ENCODE peak calls at places on chromosomes 13 and 19, in four cellular contexts. A is K562, Y is GM12878, I is tibial nerve. D is an unnamed sample.
A peak's percentile ranks its signal among the peaks of the same experiment; 100 is the strongest.

GRCh38 chr19:21439372-21439771 is 42.4 kb downstream of the ZNF493 start:
- DNase-seq in A (no peak), Y (no peak), I (no peak), D (peak; percentile 39)

GRCh38 chr13:29543230-29544215 is 52.0 kb downstream of the SLC7A1 start:
- DNase-seq in A (peak; percentile 24), Y (peak; percentile 44), I (no peak), D (no peak)

GRCh38 chr13:37107868-37108267 is 2.4 kb upstream of the CSNK1A1L start:
- DNase-seq in A (no peak), Y (no peak), I (no peak), D (no peak)

GRCh38 chr13:111394211-111394922 is 73.9 kb downstream of the TEX29 start:
- DNase-seq in A (no peak), Y (no peak), I (no peak), D (no peak)

GRCh38 chr13:64272681-64273080 is 2857.0 kb upstream of the PCDH20 start:
- DNase-seq in A (no peak), Y (no peak), I (no peak), D (no peak)

GRCh38 chr19:10510301-10510802 is 6.9 kb downstream of the S1PR5 start:
- DNase-seq in A (peak; percentile 59), Y (no peak), I (no peak), D (no peak)

GRCh38 chr19:41031926-41032325 is 40.8 kb downstream of the CYP2B6 start:
- DNase-seq in A (no peak), Y (no peak), I (no peak), D (no peak)

GRCh38 chr13:108342369-108343289 is 73.1 kb downstream of the TNFSF13B start:
- DNase-seq in A (peak; percentile 43), Y (peak; percentile 3), I (no peak), D (no peak)

GRCh38 chr19:6464070-6464873 is at the start of gene CRB3:
- DNase-seq in A (no peak), Y (no peak), I (no peak), D (no peak)

GRCh38 chr13:97810152-97810551 is 143.3 kb upstream of the IPO5 start:
- DNase-seq in A (no peak), Y (no peak), I (peak; percentile 11), D (no peak)

GRCh38 chr13:42275506-42275905 is 3.6 kb downstream of the AKAP11 start:
- DNase-seq in A (no peak), Y (no peak), I (no peak), D (no peak)

GRCh38 chr13:42279986-42280385 is 8.0 kb downstream of the AKAP11 start:
- DNase-seq in A (no peak), Y (no peak), I (no peak), D (no peak)

GRCh38 chr13:42279080-42279479 is 7.1 kb downstream of the AKAP11 start:
- DNase-seq in A (no peak), Y (no peak), I (no peak), D (no peak)

GRCh38 chr13:42276683-42277082 is 4.7 kb downstream of the AKAP11 start:
- DNase-seq in A (no peak), Y (no peak), I (no peak), D (no peak)

DNA sequence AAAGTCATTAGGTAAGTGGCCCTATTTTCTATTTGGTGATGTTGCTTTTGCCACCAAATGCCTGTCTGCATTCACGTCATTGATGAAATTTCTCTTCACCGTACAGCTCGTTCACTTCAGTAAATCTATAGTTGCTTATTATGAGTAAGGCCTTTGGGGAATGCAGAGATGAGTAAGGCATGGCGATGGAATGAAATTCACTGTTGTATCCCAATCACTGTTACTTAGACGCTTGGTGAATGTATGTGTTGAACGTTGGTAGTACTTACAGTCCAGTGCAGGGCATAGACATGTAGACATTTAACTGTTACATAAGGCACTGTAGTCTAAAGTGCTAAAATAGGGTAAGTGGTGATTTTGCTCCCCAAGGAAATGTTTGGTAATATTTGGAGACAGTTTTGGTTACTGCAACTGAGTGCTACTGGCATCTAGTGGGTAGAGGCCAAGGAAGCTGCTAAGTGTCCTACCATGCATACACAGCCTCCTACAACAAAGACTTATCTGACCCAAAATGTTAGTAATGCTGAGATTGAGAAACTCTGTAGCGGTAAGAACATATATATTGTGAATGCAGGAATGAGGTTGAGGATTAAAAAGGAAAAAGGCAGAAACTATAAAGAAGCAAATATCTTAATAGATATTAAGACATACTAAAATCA is 5.8 kb downstream of the AKAP11 start:
- DNase-seq in A (no peak), Y (no peak), I (no peak), D (no peak)
- H3K4me1 ChIP-seq in A (peaks cover 24% of the 10 kb centered on the region), Y (peaks cover 23% of the 10 kb centered on the region), I (no peaks in the 10 kb centered on the region), D (peaks cover 6% of the 10 kb centered on the region)

GRCh38 chr19:14031719-14032480 is at the start of gene IL27RA:
- DNase-seq in A (peak; percentile 88), Y (peak; percentile 40), I (peak; percentile 42), D (peak; percentile 19)
- TF ChIP-seq POLR2A in A (peak; percentile 78), Y (peak; percentile 80), I (no peak), D (no peak)

DNA sequence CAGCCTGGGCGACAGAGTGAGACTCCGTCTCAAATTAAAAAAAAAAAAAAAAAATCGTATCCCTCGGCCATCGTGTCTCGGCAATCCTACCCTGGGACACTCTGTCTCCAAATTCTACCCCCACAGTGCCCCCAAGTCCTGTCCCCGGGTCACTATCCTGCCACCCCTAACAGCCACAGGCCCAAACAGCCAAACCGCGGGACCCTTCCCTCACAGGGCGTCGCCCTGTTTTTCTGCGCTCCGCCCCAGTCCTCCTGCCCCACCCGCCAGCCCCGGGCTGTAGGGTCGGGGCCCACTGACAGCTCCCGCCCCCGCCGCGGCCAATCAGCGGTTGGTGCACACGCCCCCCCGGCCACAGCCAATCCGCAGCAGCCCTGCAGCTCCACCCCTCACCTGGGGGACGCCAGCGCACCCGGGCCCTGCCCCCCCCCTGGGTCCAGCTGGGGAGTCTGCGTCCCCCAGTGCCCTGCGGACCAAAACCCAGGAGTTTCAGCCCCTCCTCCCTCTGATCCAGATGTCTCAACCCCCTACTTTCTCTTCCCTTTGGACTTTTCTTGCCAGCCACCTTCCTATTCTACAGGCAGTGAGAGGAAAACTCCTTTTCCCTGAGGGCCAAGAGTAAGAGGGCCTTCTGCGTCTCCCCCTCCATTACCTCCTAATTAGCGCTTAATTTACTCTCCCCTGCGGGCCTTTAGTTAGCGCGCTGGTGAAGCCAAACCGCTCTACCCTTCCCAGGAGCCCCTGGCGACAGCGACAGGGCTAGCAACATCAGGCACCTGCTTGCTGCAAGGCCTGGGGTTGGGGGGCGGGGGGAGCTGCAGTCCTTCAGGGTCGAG is 1.5 kb upstream of the BCAT2 start:
- DNase-seq in A (peak; percentile 95), Y (no peak), I (peak; percentile 85), D (peak; percentile 98)
- TF ChIP-seq EP300 in A (no peak), Y (no peak), I (peak; percentile 85), D (peak; percentile 95)

DNA sequence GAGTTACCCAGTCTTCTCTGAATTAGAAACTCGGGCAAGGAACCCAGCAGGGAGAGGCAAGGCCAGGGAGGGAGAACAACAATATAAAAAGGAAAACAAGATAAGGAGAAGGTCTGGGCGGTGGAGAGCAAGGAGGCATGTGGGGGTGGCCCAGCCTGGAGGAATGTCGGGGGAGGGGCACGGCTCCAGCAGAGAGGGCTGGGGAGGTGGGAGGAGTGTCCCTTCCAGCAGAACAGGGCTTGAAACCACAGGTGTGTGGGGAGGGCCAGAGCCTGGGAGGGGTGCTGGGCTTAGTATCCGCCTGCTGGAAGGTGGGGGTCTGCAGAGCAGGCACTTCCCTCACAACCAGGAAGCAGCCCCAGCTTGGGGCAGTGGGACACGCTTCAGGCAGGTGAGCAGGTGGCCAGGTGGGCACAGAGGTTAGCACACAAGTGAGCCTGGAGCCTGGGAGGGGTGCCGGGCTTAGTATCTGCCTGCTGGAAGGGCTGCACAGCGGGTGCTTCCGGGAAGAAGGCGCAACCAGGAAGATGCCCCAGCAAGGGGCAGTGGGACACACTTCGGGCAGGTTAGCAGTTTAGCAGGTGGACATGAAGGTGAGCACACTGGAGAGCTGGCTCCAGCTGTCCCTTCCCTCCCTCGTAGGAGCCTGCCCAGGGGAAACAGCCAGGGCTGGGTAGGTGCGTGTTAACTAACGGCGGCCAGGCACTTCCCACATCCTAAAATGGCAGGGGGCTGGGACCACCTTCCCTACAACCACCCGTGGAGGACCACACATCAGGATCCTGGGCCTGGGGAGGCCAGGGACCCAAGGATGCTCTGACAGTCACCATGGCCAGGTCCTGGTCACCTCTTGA is 3.1 kb downstream of the GAS6 start:
- DNase-seq in A (peak; percentile 77), Y (no peak), I (no peak), D (peak; percentile 51)
- H3K4me1 ChIP-seq in A (peaks cover 20% of the 10 kb centered on the region), Y (no peaks in the 10 kb centered on the region), I (no peaks in the 10 kb centered on the region), D (peaks cover 34% of the 10 kb centered on the region)